ENCODE peak calls at places on chromosomes 5 and 9, in four cellular contexts. G, R, C and F are unnamed samples.

GRCh38 chr5:59661939-59662615 is 231.4 kb downstream of the PDE4D start:
- DNase-seq in G (no peak), R (peak; percentile 26), C (no peak), F (no peak)

GRCh38 chr5:36619012-36619635 is 12.7 kb downstream of the SLC1A3 start:
- DNase-seq in G (no peak), R (no peak), C (no peak), F (no peak)

GRCh38 chr9:133127340-133127981 is 6.4 kb upstream of the RALGDS start:
- DNase-seq in G (no peak), R (no peak), C (peak; percentile 88), F (no peak)

GRCh38 chr9:86241216-86241615 is 18.2 kb downstream of the C9orf153 start:
- DNase-seq in G (no peak), R (no peak), C (no peak), F (no peak)

GRCh38 chr9:78122631-78123030 is 91.0 kb upstream of the GNAQ start:
- DNase-seq in G (no peak), R (no peak), C (no peak), F (no peak)

GRCh38 chr9:127216210-127216887 is 48.2 kb upstream of the GARNL3 start:
- DNase-seq in G (no peak), R (no peak), C (peak; percentile 26), F (no peak)

GRCh38 chr9:16276866-16277265 is 593.6 kb downstream of the BNC2 start:
- DNase-seq in G (no peak), R (no peak), C (no peak), F (no peak)

GRCh38 chr9:77807295-77807694 is 159.2 kb upstream of the GNA14 start:
- DNase-seq in G (no peak), R (peak; percentile 97), C (no peak), F (no peak)

GRCh38 chr9:93667627-93668026 is 91.2 kb downstream of the PHF2 start:
- DNase-seq in G (no peak), R (no peak), C (peak; percentile 16), F (no peak)

GRCh38 chr9:18906656-18907395 is 126.2 kb downstream of the SAXO1 start:
- DNase-seq in G (no peak), R (peak; percentile 55), C (no peak), F (no peak)

GRCh38 chr9:22214497-22215031 is 205.5 kb upstream of the CDKN2B start:
- DNase-seq in G (no peak), R (no peak), C (no peak), F (no peak)

GRCh38 chr5:31935702-31936347 is 238.3 kb downstream of the GOLPH3 start:
- DNase-seq in G (no peak), R (peak; percentile 17), C (no peak), F (no peak)

GRCh38 chr5:159210306-159210722 is 961 bp upstream of the RNF145 start:
- DNase-seq in G (no peak), R (peak; percentile 22), C (no peak), F (no peak)

GRCh38 chr9:131814714-131815113 is 74.8 kb upstream of the RAPGEF1 start:
- DNase-seq in G (no peak), R (no peak), C (no peak), F (no peak)

GRCh38 chr9:38373679-38374078 is 18.8 kb upstream of the ALDH1B1 start:
- DNase-seq in G (no peak), R (no peak), C (no peak), F (no peak)

GRCh38 chr9:103183569-103184191 is 188.5 kb downstream of the CYLC2 start:
- DNase-seq in G (no peak), R (no peak), C (no peak), F (no peak)

GRCh38 chr5:128380324-128380723 is 157.7 kb downstream of the FBN2 start:
- DNase-seq in G (no peak), R (no peak), C (no peak), F (no peak)

GRCh38 chr5:72245517-72246238 is 74.4 kb downstream of the MRPS27 start:
- DNase-seq in G (no peak), R (no peak), C (no peak), F (no peak)

GRCh38 chr9:114317665-114318357 is 5.1 kb upstream of the ORM1 start:
- DNase-seq in G (no peak), R (peak; percentile 68), C (peak; percentile 36), F (no peak)

GRCh38 chr5:68464424-68464823 is 248.9 kb downstream of the PIK3R1 start:
- DNase-seq in G (no peak), R (peak; percentile 33), C (no peak), F (no peak)

GRCh38 chr9:91727316-91727861 is 222.6 kb downstream of the ROR2 start:
- DNase-seq in G (no peak), R (peak; percentile 61), C (no peak), F (peak; percentile 22)

GRCh38 chr9:1235650-1236401 is 185.7 kb downstream of the DMRT2 start:
- DNase-seq in G (no peak), R (no peak), C (no peak), F (no peak)

GRCh38 chr9:131737426-131737825 is 2.5 kb downstream of the RAPGEF1 start:
- DNase-seq in G (no peak), R (no peak), C (no peak), F (no peak)

GRCh38 chr5:89457411-89458329 is 574.7 kb upstream of the MEF2C start:
- DNase-seq in G (no peak), R (peak; percentile 66), C (no peak), F (no peak)

GRCh38 chr5:10579537-10580521 is 16.0 kb downstream of the ANKRD33B start:
- DNase-seq in G (no peak), R (no peak), C (peak; percentile 34), F (no peak)

GRCh38 chr5:1058988-1059883 is 50.6 kb downstream of the NKD2 start:
- DNase-seq in G (no peak), R (no peak), C (no peak), F (no peak)

GRCh38 chr5:95631991-95632675 is 12.2 kb downstream of the GPR150 start:
- DNase-seq in G (no peak), R (peak; percentile 54), C (no peak), F (no peak)

GRCh38 chr5:40572947-40573346 is 106.8 kb upstream of the PTGER4 start:
- DNase-seq in G (no peak), R (peak; percentile 78), C (no peak), F (no peak)

GRCh38 chr9:15286288-15286834 is 20.7 kb downstream of the TTC39B start:
- DNase-seq in G (no peak), R (no peak), C (no peak), F (no peak)

GRCh38 chr5:58188287-58188651 is 271.6 kb downstream of the PLK2 start:
- DNase-seq in G (no peak), R (peak; percentile 32), C (peak; percentile 44), F (no peak)

GRCh38 chr9:87725900-87726709 is at the start of gene CTSL:
- DNase-seq in G (peak; percentile 75), R (peak; percentile 94), C (peak; percentile 96), F (peak; percentile 66)

GRCh38 chr5:116454417-116454927 is 120.2 kb downstream of the SEMA6A start:
- DNase-seq in G (no peak), R (peak; percentile 84), C (no peak), F (no peak)

GRCh38 chr9:91245432-91246313 is 116.0 kb downstream of the AUH start:
- DNase-seq in G (no peak), R (peak; percentile 32), C (no peak), F (no peak)

GRCh38 chr5:62498961-62499360 is 79.7 kb upstream of the LRRC70 start:
- DNase-seq in G (no peak), R (no peak), C (no peak), F (no peak)

GRCh38 chr5:74587895-74588294 is 52.6 kb downstream of the ENC1 start:
- DNase-seq in G (no peak), R (no peak), C (no peak), F (no peak)

GRCh38 chr5:143011621-143012020 is 241.4 kb downstream of the ARHGAP26 start:
- DNase-seq in G (no peak), R (peak; percentile 68), C (no peak), F (no peak)

GRCh38 chr5:143010335-143010734 is 240.2 kb downstream of the ARHGAP26 start:
- DNase-seq in G (no peak), R (no peak), C (no peak), F (no peak)

GRCh38 chr5:143008032-143008431 is 237.9 kb downstream of the ARHGAP26 start:
- DNase-seq in G (no peak), R (no peak), C (no peak), F (no peak)

GRCh38 chr5:143006511-143006910 is 236.3 kb downstream of the ARHGAP26 start:
- DNase-seq in G (no peak), R (no peak), C (no peak), F (no peak)

DNA sequence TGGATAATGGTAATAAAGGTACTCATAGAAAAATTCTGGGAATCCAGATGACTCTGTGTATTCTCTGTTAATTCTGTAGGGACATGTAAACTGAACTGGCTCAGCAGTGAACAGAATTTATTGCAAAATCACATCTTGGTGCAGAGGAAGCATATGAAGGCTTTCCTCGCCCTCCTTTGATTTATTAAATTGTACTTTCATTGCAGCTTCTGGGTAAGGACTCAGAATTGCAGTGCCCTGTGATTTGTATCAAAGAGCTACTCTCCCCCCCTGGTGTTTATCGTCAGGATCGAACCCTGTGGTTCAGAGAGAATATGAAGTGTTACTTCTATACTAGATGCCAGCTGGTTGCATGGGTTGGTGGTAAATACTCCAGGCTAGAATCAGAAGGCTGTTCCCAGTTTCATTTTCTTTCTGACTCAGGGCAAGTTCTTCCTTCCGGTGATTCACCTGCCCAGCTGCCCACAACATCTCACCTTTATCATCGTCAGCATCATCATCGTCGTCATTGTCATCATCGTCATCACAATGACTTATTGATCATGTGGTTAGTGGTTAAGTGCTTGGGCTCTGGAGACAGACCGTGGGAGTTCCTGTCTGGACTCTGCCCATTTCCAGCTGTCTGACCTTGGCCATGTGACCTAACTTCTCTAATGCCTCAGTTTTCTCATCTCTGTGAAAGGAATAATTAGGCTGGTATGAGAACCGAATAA is 238.8 kb downstream of the ARHGAP26 start:
- DNase-seq in G (no peak), R (peak; percentile 74), C (no peak), F (no peak)
- TF ChIP-seq CTCF in G (no peak), R (peak; percentile 21), C (no peak), F (no peak)

GRCh38 chr5:85140471-85140870 is 755.8 kb upstream of the EDIL3 start:
- DNase-seq in G (no peak), R (no peak), C (no peak), F (no peak)
- TF ChIP-seq CTCF in G (no peak), R (no peak), C (no peak), F (no peak)

DNA sequence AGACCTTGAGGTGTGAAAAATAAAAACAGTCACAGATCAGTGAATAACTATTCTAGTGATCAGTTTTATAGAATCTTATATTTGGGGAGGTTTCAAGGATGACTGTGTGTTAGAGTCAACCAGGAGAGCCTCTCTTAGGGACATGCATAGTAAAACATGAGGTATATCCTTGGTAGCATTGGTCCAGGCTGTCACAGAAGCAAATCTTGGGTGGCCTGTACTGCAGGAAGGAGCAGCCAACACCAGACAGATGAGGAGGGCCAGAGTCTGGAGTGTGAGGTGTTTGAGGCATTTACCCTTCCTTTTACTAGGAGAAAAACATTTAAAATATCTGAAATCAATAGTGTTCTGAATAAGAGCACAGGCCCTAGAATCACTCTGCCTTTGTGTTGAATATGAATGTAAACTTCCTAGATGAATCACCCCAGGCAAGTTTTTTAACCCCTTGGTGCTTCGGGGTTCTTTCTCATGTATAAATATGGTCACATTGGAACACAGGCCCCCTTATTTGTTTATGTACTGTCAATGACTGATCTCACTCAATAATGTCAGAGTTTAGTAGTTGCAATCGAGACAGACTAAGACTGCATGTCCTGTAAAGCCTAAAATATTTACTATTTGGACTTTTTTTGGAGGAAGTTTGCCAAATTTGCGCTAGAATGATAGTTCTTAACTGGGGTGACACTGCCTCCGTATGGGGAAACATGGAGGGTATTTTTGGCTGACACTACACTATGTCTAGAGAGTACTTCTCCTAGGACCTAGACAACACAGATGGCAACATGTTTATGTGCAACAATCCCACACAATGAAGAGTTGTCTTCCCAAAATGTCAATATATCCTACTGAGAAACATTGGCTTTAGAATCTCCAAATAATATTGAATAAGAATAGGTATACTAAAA is 416.6 kb upstream of the POU5F2 start:
- DNase-seq in G (no peak), R (no peak), C (no peak), F (no peak)
- TF ChIP-seq CTCF in G (no peak), R (no peak), C (no peak), F (no peak)

GRCh38 chr5:176180781-176181180 is 57.4 kb upstream of the SIMC1 start:
- DNase-seq in G (no peak), R (no peak), C (no peak), F (no peak)
- TF ChIP-seq CTCF in G (no peak), R (no peak), C (no peak), F (no peak)